ENCODE peak calls at places on chromosomes 6 and 20, in five cellular contexts. E is cardiac fibroblast; X is A549; Q is activated naive CD8-positive, alpha-beta T cell treated with anti-CD3 and anti-CD28 coated beads, Interleukin-2, amount 50 U/mL, for 24 hours; V is lung microvascular endothelial cell. G is an unnamed sample.

GRCh38 chr20:9609892-9610502 is 95.6 kb downstream of the LAMP5 start:
- DNase-seq in E (peak; percentile 86), Q (peak; percentile 54), V (peak; percentile 67), X (peak; percentile 83), G (peak; percentile 20)

GRCh38 chr6:100573169-100573568 is 108.4 kb upstream of the SIM1 start:
- DNase-seq in E (peak; percentile 83), X (peak; percentile 18), Q (no peak), V (peak; percentile 47), G (peak; percentile 22)

GRCh38 chr6:74249658-74250057 is 553.7 kb downstream of the CD109 start:
- DNase-seq in X (no peak), Q (no peak), E (peak; percentile 50), V (no peak), G (peak; percentile 21)

GRCh38 chr6:51077967-51078518 is 259.4 kb downstream of the TFAP2B start:
- DNase-seq in E (no peak), Q (no peak), V (no peak), X (no peak), G (no peak)

GRCh38 chr20:48209102-48209501 is 423.8 kb upstream of the SULF2 start:
- DNase-seq in V (no peak), E (no peak), Q (no peak), X (no peak), G (no peak)

GRCh38 chr6:42449917-42450313 is 1.8 kb downstream of the TRERF1 start:
- DNase-seq in E (peak; percentile 21), X (no peak), Q (no peak), V (no peak), G (no peak)

GRCh38 chr20:34708621-34709043 is 4.5 kb downstream of the TP53INP2 start:
- DNase-seq in Q (peak; percentile 75), V (peak; percentile 61), E (peak; percentile 45), X (peak; percentile 67), G (peak; percentile 48)

GRCh38 chr6:164258421-164258820 is 843.9 kb downstream of the QKI start:
- DNase-seq in X (no peak), E (no peak), V (no peak), Q (no peak), G (no peak)

GRCh38 chr6:36479256-36479655 is 36.5 kb downstream of the KCTD20 start:
- DNase-seq in X (no peak), V (no peak), Q (no peak), E (no peak), G (no peak)

GRCh38 chr6:96007663-96008062 is 8.1 kb upstream of the FUT9 start:
- DNase-seq in V (no peak), Q (no peak), E (no peak), X (no peak), G (no peak)

GRCh38 chr20:11234181-11234969 is 560.6 kb upstream of the JAG1 start:
- DNase-seq in X (no peak), V (peak; percentile 40), E (peak; percentile 18), Q (no peak), G (no peak)

GRCh38 chr6:148166339-148166949 is 176.2 kb upstream of the SASH1 start:
- DNase-seq in V (peak; percentile 81), Q (no peak), E (peak; percentile 80), X (peak; percentile 57), G (peak; percentile 43)

GRCh38 chr20:52179331-52180166 is 12.0 kb downstream of the ZFP64 start:
- DNase-seq in V (no peak), Q (peak; percentile 28), X (no peak), E (no peak), G (no peak)

GRCh38 chr6:141261016-141261671 is 871.6 kb upstream of the GJE1 start:
- DNase-seq in Q (no peak), X (no peak), V (no peak), E (no peak), G (no peak)